ENCODE peak calls at places on chromosome 17, in four cellular contexts. One of them, this sample, is unnamed.

GRCh38 chr17:2190014-2190413 is 113.6 kb downstream of the SMG6 start:
- DNase-seq in non-pigmented ciliary epithelial cell: no peak
- DNase-seq in NCI-H524: no peak
- DNase-seq in RWPE1: no peak
- DNase-seq in this sample: no peak

GRCh38 chr17:46046957-46047356 is 47.9 kb downstream of the STH start:
- DNase-seq in RWPE1: no peak
- DNase-seq in NCI-H524: no peak
- DNase-seq in non-pigmented ciliary epithelial cell: no peak
- DNase-seq in this sample: no peak

GRCh38 chr17:11178576-11178975 is 62.4 kb upstream of the SHISA6 start:
- DNase-seq in RWPE1: no peak
- DNase-seq in NCI-H524: no peak
- DNase-seq in non-pigmented ciliary epithelial cell: no peak
- DNase-seq in this sample: no peak

GRCh38 chr17:79305831-79306687 is 231.4 kb downstream of the ENGASE start:
- DNase-seq in RWPE1: no peak
- DNase-seq in NCI-H524: no peak
- DNase-seq in non-pigmented ciliary epithelial cell: no peak
- DNase-seq in this sample: no peak

GRCh38 chr17:70110443-70110880 is 35.4 kb downstream of the KCNJ16 start:
- DNase-seq in non-pigmented ciliary epithelial cell: peak; percentile 86
- DNase-seq in NCI-H524: no peak
- DNase-seq in RWPE1: no peak
- DNase-seq in this sample: no peak

GRCh38 chr17:79365361-79365760 is 245.5 kb downstream of the RBFOX3 start:
- DNase-seq in NCI-H524: no peak
- DNase-seq in RWPE1: no peak
- DNase-seq in non-pigmented ciliary epithelial cell: no peak
- DNase-seq in this sample: no peak

GRCh38 chr17:43018008-43018853 is 4.0 kb downstream of the VAT1 start:
- DNase-seq in RWPE1: no peak
- DNase-seq in non-pigmented ciliary epithelial cell: no peak
- DNase-seq in NCI-H524: peak; percentile 49
- DNase-seq in this sample: no peak

GRCh38 chr17:17445925-17446665 is 30.7 kb upstream of the MED9 start:
- DNase-seq in non-pigmented ciliary epithelial cell: peak; percentile 82
- DNase-seq in NCI-H524: no peak
- DNase-seq in RWPE1: peak; percentile 59
- DNase-seq in this sample: peak; percentile 90

GRCh38 chr17:933168-934083 is 46.1 kb downstream of the NXN start:
- DNase-seq in NCI-H524: no peak
- DNase-seq in non-pigmented ciliary epithelial cell: peak; percentile 93
- DNase-seq in RWPE1: peak; percentile 92
- DNase-seq in this sample: peak; percentile 85

GRCh38 chr17:66571745-66572144 is 263.2 kb upstream of the CACNG5 start:
- DNase-seq in non-pigmented ciliary epithelial cell: no peak
- DNase-seq in NCI-H524: no peak
- DNase-seq in RWPE1: no peak
- DNase-seq in this sample: no peak

GRCh38 chr17:2892305-2892971 is 96.2 kb downstream of the RAP1GAP2 start:
- DNase-seq in RWPE1: peak; percentile 93
- DNase-seq in non-pigmented ciliary epithelial cell: peak; percentile 13
- DNase-seq in NCI-H524: no peak
- DNase-seq in this sample: peak; percentile 28

GRCh38 chr17:75872434-75873351 is 5.7 kb downstream of the TRIM47 start:
- DNase-seq in NCI-H524: no peak
- DNase-seq in non-pigmented ciliary epithelial cell: no peak
- DNase-seq in RWPE1: peak; percentile 80
- DNase-seq in this sample: no peak

GRCh38 chr17:27545562-27546229 is 85.3 kb upstream of the LGALS9 start:
- DNase-seq in non-pigmented ciliary epithelial cell: no peak
- DNase-seq in NCI-H524: peak; percentile 97
- DNase-seq in RWPE1: no peak
- DNase-seq in this sample: no peak

GRCh38 chr17:10226930-10227695 is 28.7 kb upstream of the GAS7 start:
- DNase-seq in non-pigmented ciliary epithelial cell: no peak
- DNase-seq in NCI-H524: no peak
- DNase-seq in RWPE1: peak; percentile 68
- DNase-seq in this sample: no peak

GRCh38 chr17:76720941-76721340 is 5.5 kb downstream of the JMJD6 start:
- DNase-seq in NCI-H524: no peak
- DNase-seq in RWPE1: no peak
- DNase-seq in non-pigmented ciliary epithelial cell: no peak
- DNase-seq in this sample: no peak

GRCh38 chr17:70804161-70804560 is 634.8 kb downstream of the KCNJ2 start:
- DNase-seq in non-pigmented ciliary epithelial cell: no peak
- DNase-seq in RWPE1: no peak
- DNase-seq in NCI-H524: no peak
- DNase-seq in this sample: no peak

GRCh38 chr17:20988001-20988641 is 54.7 kb downstream of the USP22 start:
- DNase-seq in NCI-H524: no peak
- DNase-seq in RWPE1: no peak
- DNase-seq in non-pigmented ciliary epithelial cell: no peak
- DNase-seq in this sample: no peak

GRCh38 chr17:17175340-17175739 is 30.8 kb downstream of the PLD6 start:
- DNase-seq in non-pigmented ciliary epithelial cell: no peak
- DNase-seq in NCI-H524: no peak
- DNase-seq in RWPE1: no peak
- DNase-seq in this sample: no peak

GRCh38 chr17:38864636-38865398 is 5.0 kb upstream of the LASP1 start:
- DNase-seq in RWPE1: no peak
- DNase-seq in non-pigmented ciliary epithelial cell: no peak
- DNase-seq in NCI-H524: no peak
- DNase-seq in this sample: no peak

GRCh38 chr17:34254146-34254545 is 939 bp upstream of the CCL2 start:
- DNase-seq in RWPE1: no peak
- DNase-seq in non-pigmented ciliary epithelial cell: no peak
- DNase-seq in NCI-H524: no peak
- DNase-seq in this sample: peak; percentile 83

GRCh38 chr17:63540581-63540980 is 9.7 kb upstream of the DCAF7 start:
- DNase-seq in NCI-H524: no peak
- DNase-seq in RWPE1: no peak
- DNase-seq in non-pigmented ciliary epithelial cell: no peak
- DNase-seq in this sample: no peak

GRCh38 chr17:50841949-50842354 is 6.6 kb downstream of the WFIKKN2 start:
- DNase-seq in non-pigmented ciliary epithelial cell: no peak
- DNase-seq in RWPE1: peak; percentile 79
- DNase-seq in NCI-H524: peak; percentile 48
- DNase-seq in this sample: no peak

GRCh38 chr17:16878084-16878483 is 93.8 kb downstream of the TNFRSF13B start:
- DNase-seq in RWPE1: no peak
- DNase-seq in non-pigmented ciliary epithelial cell: no peak
- DNase-seq in NCI-H524: no peak
- DNase-seq in this sample: no peak

GRCh38 chr17:82789051-82789592 is 37.3 kb downstream of the TBCD start:
- DNase-seq in non-pigmented ciliary epithelial cell: no peak
- DNase-seq in NCI-H524: no peak
- DNase-seq in RWPE1: no peak
- DNase-seq in this sample: no peak

GRCh38 chr17:56708220-56708567 is 114.7 kb downstream of the NOG start:
- DNase-seq in non-pigmented ciliary epithelial cell: no peak
- DNase-seq in RWPE1: no peak
- DNase-seq in NCI-H524: no peak
- DNase-seq in this sample: no peak